ENCODE peak calls at places on chromosomes 5 and 9, in seven cellular contexts. D is IMR-90, S is H1, B is neuronal stem cell, C is mesendoderm, K is mesenchymal stem cell, Y is H9. J is an unnamed sample.

GRCh38 chr5:164818440-164818839 is 1313.0 kb downstream of the MAT2B start:
- DNase-seq in K (no peak), Y (no peak), C (no peak), S (no peak), D (no peak), B (no peak), J (no peak)

GRCh38 chr5:93874491-93874890 is 133.1 kb upstream of the POU5F2 start:
- DNase-seq in S (no peak), Y (no peak), K (no peak), C (no peak), B (no peak), D (peak; percentile 10), J (no peak)

GRCh38 chr5:95163079-95163478 is 121.8 kb downstream of the MCTP1 start:
- DNase-seq in C (no peak), S (no peak), B (no peak), D (no peak), K (no peak), Y (no peak), J (no peak)

GRCh38 chr9:132239999-132240859 is 78.4 kb downstream of the NTNG2 start:
- DNase-seq in D (no peak), C (no peak), S (no peak), Y (peak; percentile 62), K (no peak), B (no peak), J (no peak)

GRCh38 chr9:134618163-134618822 is 23.3 kb upstream of the COL5A1 start:
- DNase-seq in Y (peak; percentile 22), K (no peak), C (no peak), S (no peak), B (no peak), D (no peak), J (no peak)

GRCh38 chr9:75588808-75589207 is 301.7 kb upstream of the PCSK5 start:
- DNase-seq in K (no peak), Y (no peak), D (no peak), S (no peak), C (peak; percentile 24), B (no peak), J (peak; percentile 15)

GRCh38 chr5:58357121-58357520 is 102.8 kb downstream of the PLK2 start:
- DNase-seq in B (no peak), Y (no peak), C (no peak), D (peak; percentile 78), S (no peak), K (peak; percentile 41), J (peak; percentile 28)

GRCh38 chr5:134289509-134290113 is 63.7 kb upstream of the PPP2CA start:
- DNase-seq in K (peak; percentile 86), Y (peak; percentile 65), C (peak; percentile 89), S (peak; percentile 46), D (peak; percentile 83), B (peak; percentile 53), J (peak; percentile 87)

GRCh38 chr5:170848033-170848432 is 13.8 kb upstream of the RANBP17 start:
- DNase-seq in K (peak; percentile 28), C (no peak), S (no peak), D (peak; percentile 23), B (no peak), Y (no peak), J (no peak)

GRCh38 chr9:100601216-100601615 is 23.3 kb downstream of the CAVIN4 start:
- DNase-seq in S (no peak), D (peak; percentile 55), C (peak; percentile 87), B (no peak), Y (peak; percentile 81), K (peak; percentile 67), J (peak; percentile 70)

GRCh38 chr5:145629047-145629446 is 206.1 kb downstream of the PRELID2 start:
- DNase-seq in D (no peak), C (no peak), K (no peak), B (no peak), S (no peak), Y (no peak), J (no peak)

GRCh38 chr5:74497706-74498105 is 142.8 kb downstream of the ENC1 start:
- DNase-seq in C (no peak), B (no peak), D (peak; percentile 25), S (no peak), Y (no peak), K (no peak), J (no peak)

GRCh38 chr9:73219985-73220626 is 68.4 kb downstream of the ANXA1 start:
- DNase-seq in C (no peak), B (no peak), S (no peak), K (peak; percentile 91), D (peak; percentile 9), Y (no peak), J (peak; percentile 8)

GRCh38 chr9:35909274-35909673 is at the start of gene SPAAR:
- DNase-seq in S (no peak), Y (no peak), C (peak; percentile 65), D (no peak), K (no peak), B (no peak), J (no peak)

GRCh38 chr9:13554626-13555025 is 275.1 kb upstream of the MPDZ start:
- DNase-seq in B (no peak), K (no peak), C (peak; percentile 3), S (no peak), D (no peak), Y (no peak), J (no peak)

GRCh38 chr5:73469878-73470277 is 21.3 kb upstream of the FOXD1 start:
- DNase-seq in S (no peak), D (no peak), B (no peak), Y (no peak), C (no peak), K (no peak), J (no peak)

GRCh38 chr9:15332939-15333338 is 25.9 kb upstream of the TTC39B start:
- DNase-seq in B (no peak), C (no peak), Y (no peak), D (no peak), K (no peak), S (no peak), J (no peak)

GRCh38 chr5:143051244-143052058 is 281.3 kb downstream of the ARHGAP26 start:
- DNase-seq in D (peak; percentile 90), S (no peak), Y (no peak), C (peak; percentile 38), K (peak; percentile 94), B (no peak), J (peak; percentile 24)

GRCh38 chr9:81183763-81184162 is 505.6 kb downstream of the TLE1 start:
- DNase-seq in B (no peak), C (peak; percentile 41), D (peak; percentile 86), S (no peak), K (peak; percentile 90), Y (no peak), J (no peak)

GRCh38 chr9:29575219-29575618 is 2001.9 kb upstream of the C9orf72 start:
- DNase-seq in D (no peak), K (no peak), Y (no peak), S (no peak), B (no peak), C (no peak), J (no peak)

GRCh38 chr5:78162253-78162862 is 132.1 kb downstream of the AP3B1 start:
- DNase-seq in K (peak; percentile 28), C (peak; percentile 45), Y (no peak), S (no peak), B (peak; percentile 17), D (peak; percentile 44), J (peak; percentile 50)

GRCh38 chr9:19988281-19988680 is 199.4 kb upstream of the SLC24A2 start:
- DNase-seq in S (no peak), D (no peak), Y (no peak), K (no peak), C (no peak), B (peak; percentile 44), J (no peak)

GRCh38 chr5:91950328-91950727 is 567.2 kb upstream of the ARRDC3 start:
- DNase-seq in K (no peak), Y (no peak), D (no peak), C (no peak), S (no peak), B (no peak), J (no peak)

GRCh38 chr5:91956738-91957137 is 573.6 kb upstream of the ARRDC3 start:
- DNase-seq in D (no peak), S (no peak), Y (peak; percentile 30), B (peak; percentile 14), C (peak; percentile 38), K (no peak), J (no peak)

GRCh38 chr5:91957671-91958070 is 574.6 kb upstream of the ARRDC3 start:
- DNase-seq in Y (no peak), B (no peak), K (peak; percentile 14), C (peak; percentile 4), S (no peak), D (peak; percentile 56), J (no peak)

GRCh38 chr5:91955610-91956009 is 572.5 kb upstream of the ARRDC3 start:
- DNase-seq in K (no peak), B (no peak), D (no peak), Y (no peak), S (no peak), C (peak; percentile 43), J (no peak)
- H2BK5ac ChIP-seq in K (no peak overlapping the region), B (no peak overlapping the region), D (no peak overlapping the region), Y (no peak overlapping the region), S (no peak overlapping the region), C (no peak overlapping the region), J (no peak overlapping the region)

GRCh38 chr9:25573281-25573680 is 105.0 kb downstream of the TUSC1 start:
- DNase-seq in D (no peak), B (no peak), C (no peak), K (no peak), Y (no peak), S (no peak), J (peak; percentile 62)
- H2BK5ac ChIP-seq in D (no peak overlapping the region), B (no peak overlapping the region), C (no peak overlapping the region), K (no peak overlapping the region), Y (no peak overlapping the region), S (no peak overlapping the region), J (no peak overlapping the region)

DNA sequence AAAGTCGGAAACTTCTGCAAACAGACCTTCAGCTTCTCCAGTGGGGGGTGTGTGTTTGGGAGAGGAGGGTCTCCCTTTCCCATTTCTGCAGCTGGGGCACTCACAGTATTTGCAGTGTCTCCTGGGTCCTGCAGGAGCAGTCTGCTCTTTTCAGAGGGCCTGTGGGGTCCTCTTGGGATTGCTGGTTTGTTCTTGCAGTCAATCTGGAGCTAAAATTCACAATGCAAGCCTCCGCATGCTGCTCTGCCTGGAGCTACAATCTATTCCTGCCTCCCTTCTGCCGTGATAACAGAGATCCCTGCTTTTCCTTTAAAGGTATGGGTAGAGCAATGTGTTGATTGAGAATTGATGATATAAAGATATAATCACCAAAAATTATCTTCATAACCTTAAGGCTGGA is 43.2 kb downstream of the ZNF462 start:
- DNase-seq in K (no peak), B (no peak), C (no peak), D (no peak), S (no peak), Y (no peak), J (no peak)
- H2BK5ac ChIP-seq in K (no peak overlapping the region), B (no peak overlapping the region), C (no peak overlapping the region), D (no peak overlapping the region), S (no peak overlapping the region), Y (no peak overlapping the region), J (no peak overlapping the region)

GRCh38 chr9:126043691-126044090 is 282.9 kb upstream of the MVB12B start:
- DNase-seq in S (no peak), D (no peak), C (no peak), K (no peak), B (no peak), Y (no peak), J (no peak)

GRCh38 chr9:126036881-126037291 is 289.7 kb downstream of the PBX3 start:
- DNase-seq in B (no peak), S (no peak), D (no peak), C (no peak), K (no peak), Y (no peak), J (no peak)

GRCh38 chr9:126033956-126034355 is 286.8 kb downstream of the PBX3 start:
- DNase-seq in D (no peak), C (no peak), K (no peak), B (no peak), S (no peak), Y (no peak), J (no peak)

GRCh38 chr9:126033318-126033717 is 286.1 kb downstream of the PBX3 start:
- DNase-seq in S (no peak), Y (no peak), K (no peak), B (no peak), C (no peak), D (no peak), J (no peak)

GRCh38 chr9:126038790-126039189 is 287.8 kb upstream of the MVB12B start:
- DNase-seq in D (no peak), C (no peak), S (no peak), Y (no peak), K (no peak), B (no peak), J (no peak)
- H2BK5ac ChIP-seq in D (no peak overlapping the region), C (no peak overlapping the region), S (peak overlapping the region; percentile 18), Y (no peak overlapping the region), K (no peak overlapping the region), B (peak overlapping the region; percentile 22), J (no peak overlapping the region)

J was measured in trophoblast cell.